ENCODE peak calls at places on chromosomes 16 and 17, in seven cellular contexts. R is HTR-8/SVneo, M is left cardiac atrium, E is CMK, I is BJ, G is immature natural killer cell, K is Daoy. U is an unnamed sample.

GRCh38 chr17:5118219-5118618 is 2.4 kb downstream of the USP6 start:
- DNase-seq in R (no peak), K (no peak), E (no peak), M (no peak), I (no peak), G (no peak), U (no peak)

GRCh38 chr17:913207-913606 is 66.4 kb downstream of the NXN start:
- DNase-seq in G (no peak), R (no peak), K (no peak), M (no peak), E (no peak), I (no peak), U (no peak)

GRCh38 chr17:80195671-80196529 is 24.2 kb downstream of the SGSH start:
- DNase-seq in E (no peak), G (peak), R (peak), I (no peak), K (peak), M (no peak), U (no peak)

GRCh38 chr17:19374136-19374535 is 4.2 kb upstream of the MAPK7 start:
- DNase-seq in I (no peak), K (no peak), G (no peak), E (no peak), R (no peak), M (no peak), U (no peak)

GRCh38 chr16:1512174-1512573 is 19.0 kb downstream of the TELO2 start:
- DNase-seq in K (no peak), I (no peak), R (no peak), G (no peak), M (no peak), E (no peak), U (no peak)

GRCh38 chr16:50282010-50282538 is 15.7 kb downstream of the ADCY7 start:
- DNase-seq in G (peak), R (no peak), M (peak), K (no peak), I (no peak), E (peak), U (no peak)

GRCh38 chr16:66585477-66586239 is 6.4 kb downstream of the CMTM2 start:
- DNase-seq in E (no peak), G (no peak), I (no peak), R (no peak), M (no peak), K (no peak), U (no peak)

GRCh38 chr17:39134878-39135277 is 16.6 kb downstream of the PLXDC1 start:
- DNase-seq in G (no peak), I (no peak), K (no peak), M (no peak), R (no peak), E (no peak), U (no peak)

GRCh38 chr16:84520778-84521770 is 16.6 kb upstream of the MEAK7 start:
- DNase-seq in R (no peak), M (no peak), I (no peak), K (no peak), E (no peak), G (no peak), U (no peak)

GRCh38 chr17:45719335-45720071 is 64.6 kb upstream of the CRHR1 start:
- DNase-seq in R (peak), K (peak), M (no peak), E (no peak), G (no peak), I (peak), U (peak)

GRCh38 chr17:63545302-63545928 is 4.9 kb upstream of the DCAF7 start:
- DNase-seq in G (no peak), M (no peak), R (no peak), E (no peak), K (no peak), I (no peak), U (no peak)

GRCh38 chr17:81328489-81328888 is 33.4 kb upstream of the SLC38A10 start:
- DNase-seq in K (no peak), R (no peak), E (no peak), G (no peak), M (no peak), I (no peak), U (no peak)

GRCh38 chr17:75152971-75153853 is 1.1 kb downstream of the JPT1 start:
- DNase-seq in M (no peak), E (no peak), I (no peak), K (peak), G (no peak), R (peak), U (peak)

U was measured in PC-9.